ENCODE peak calls at places on chromosome X, in eight cellular contexts. One of them, this sample, is unnamed.

GRCh38 chrX:40088803-40089540 is 8.8 kb downstream of the BCOR start:
- DNase-seq in left lung: no peak
- DNase-seq in right lobe of liver: peak; percentile 4
- DNase-seq in heart left ventricle: no peak
- DNase-seq in hepatocyte: no peak
- DNase-seq in GM23248: no peak
- DNase-seq in aorta: no peak
- DNase-seq in body of pancreas: no peak
- DNase-seq in this sample: no peak

GRCh38 chrX:25005034-25005381 is 10.8 kb downstream of the ARX start:
- DNase-seq in left lung: no peak
- DNase-seq in right lobe of liver: no peak
- DNase-seq in heart left ventricle: no peak
- DNase-seq in hepatocyte: no peak
- DNase-seq in GM23248: no peak
- DNase-seq in aorta: no peak
- DNase-seq in body of pancreas: no peak
- DNase-seq in this sample: no peak

GRCh38 chrX:118807151-118808017 is 16.2 kb upstream of the ZCCHC12 start:
- DNase-seq in left lung: no peak
- DNase-seq in right lobe of liver: no peak
- DNase-seq in heart left ventricle: no peak
- DNase-seq in hepatocyte: peak; percentile 48
- DNase-seq in GM23248: peak; percentile 65
- DNase-seq in aorta: peak; percentile 53
- DNase-seq in body of pancreas: peak; percentile 43
- DNase-seq in this sample: peak; percentile 14

GRCh38 chrX:118502121-118502794 is 6.6 kb downstream of the DOCK11 start:
- DNase-seq in left lung: no peak
- DNase-seq in right lobe of liver: no peak
- DNase-seq in heart left ventricle: no peak
- DNase-seq in hepatocyte: no peak
- DNase-seq in GM23248: no peak
- DNase-seq in aorta: no peak
- DNase-seq in body of pancreas: no peak
- DNase-seq in this sample: no peak

GRCh38 chrX:22760513-22761057 is 239.2 kb upstream of the DDX53 start:
- DNase-seq in left lung: no peak
- DNase-seq in right lobe of liver: no peak
- DNase-seq in heart left ventricle: no peak
- DNase-seq in hepatocyte: no peak
- DNase-seq in GM23248: no peak
- DNase-seq in aorta: no peak
- DNase-seq in body of pancreas: no peak
- DNase-seq in this sample: no peak

GRCh38 chrX:40097492-40098263 is at the start of gene BCOR:
- DNase-seq in left lung: peak; percentile 79
- DNase-seq in right lobe of liver: peak; percentile 85
- DNase-seq in heart left ventricle: peak; percentile 86
- DNase-seq in hepatocyte: peak; percentile 89
- DNase-seq in GM23248: peak; percentile 77
- DNase-seq in aorta: peak; percentile 86
- DNase-seq in body of pancreas: peak; percentile 79
- DNase-seq in this sample: peak; percentile 73

GRCh38 chrX:13055486-13055885 is 11.1 kb upstream of the FAM9C start:
- DNase-seq in left lung: no peak
- DNase-seq in right lobe of liver: no peak
- DNase-seq in heart left ventricle: no peak
- DNase-seq in hepatocyte: no peak
- DNase-seq in GM23248: no peak
- DNase-seq in aorta: no peak
- DNase-seq in body of pancreas: no peak
- DNase-seq in this sample: no peak

GRCh38 chrX:4547218-4547836 is 833.9 kb upstream of the PRKX start:
- DNase-seq in left lung: no peak
- DNase-seq in right lobe of liver: no peak
- DNase-seq in heart left ventricle: no peak
- DNase-seq in hepatocyte: peak; percentile 74
- DNase-seq in GM23248: peak; percentile 21
- DNase-seq in aorta: peak; percentile 53
- DNase-seq in body of pancreas: peak; percentile 42
- DNase-seq in this sample: no peak

GRCh38 chrX:47556045-47556623 is 4.9 kb upstream of the ARAF start:
- DNase-seq in left lung: peak; percentile 91
- DNase-seq in right lobe of liver: peak; percentile 88
- DNase-seq in heart left ventricle: peak; percentile 90
- DNase-seq in hepatocyte: peak; percentile 91
- DNase-seq in GM23248: peak; percentile 93
- DNase-seq in aorta: peak; percentile 93
- DNase-seq in body of pancreas: peak; percentile 89
- DNase-seq in this sample: peak; percentile 88

GRCh38 chrX:66110112-66110511 is 53.9 kb upstream of the HEPH start:
- DNase-seq in left lung: no peak
- DNase-seq in right lobe of liver: no peak
- DNase-seq in heart left ventricle: no peak
- DNase-seq in hepatocyte: peak; percentile 9
- DNase-seq in GM23248: peak; percentile 49
- DNase-seq in aorta: no peak
- DNase-seq in body of pancreas: no peak
- DNase-seq in this sample: no peak

GRCh38 chrX:1618689-1619088 is 3.8 kb downstream of the ASMT start:
- DNase-seq in left lung: no peak
- DNase-seq in right lobe of liver: no peak
- DNase-seq in heart left ventricle: no peak
- DNase-seq in hepatocyte: no peak
- DNase-seq in GM23248: no peak
- DNase-seq in aorta: no peak
- DNase-seq in body of pancreas: no peak
- DNase-seq in this sample: no peak

GRCh38 chrX:118727686-118728339 is 407 bp downstream of the IL13RA1 start:
- DNase-seq in left lung: peak; percentile 37
- DNase-seq in right lobe of liver: peak; percentile 80
- DNase-seq in heart left ventricle: peak; percentile 71
- DNase-seq in hepatocyte: peak; percentile 64
- DNase-seq in GM23248: peak; percentile 50
- DNase-seq in aorta: peak; percentile 73
- DNase-seq in body of pancreas: peak; percentile 52
- DNase-seq in this sample: peak; percentile 37

GRCh38 chrX:40849906-40850672 is 114.7 kb upstream of the MED14 start:
- DNase-seq in left lung: no peak
- DNase-seq in right lobe of liver: no peak
- DNase-seq in heart left ventricle: no peak
- DNase-seq in hepatocyte: no peak
- DNase-seq in GM23248: peak; percentile 29
- DNase-seq in aorta: no peak
- DNase-seq in body of pancreas: no peak
- DNase-seq in this sample: no peak

GRCh38 chrX:74132265-74132664 is 171.7 kb upstream of the ZCCHC13 start:
- DNase-seq in left lung: no peak
- DNase-seq in right lobe of liver: no peak
- DNase-seq in heart left ventricle: no peak
- DNase-seq in hepatocyte: no peak
- DNase-seq in GM23248: no peak
- DNase-seq in aorta: no peak
- DNase-seq in body of pancreas: no peak
- DNase-seq in this sample: no peak

DNA sequence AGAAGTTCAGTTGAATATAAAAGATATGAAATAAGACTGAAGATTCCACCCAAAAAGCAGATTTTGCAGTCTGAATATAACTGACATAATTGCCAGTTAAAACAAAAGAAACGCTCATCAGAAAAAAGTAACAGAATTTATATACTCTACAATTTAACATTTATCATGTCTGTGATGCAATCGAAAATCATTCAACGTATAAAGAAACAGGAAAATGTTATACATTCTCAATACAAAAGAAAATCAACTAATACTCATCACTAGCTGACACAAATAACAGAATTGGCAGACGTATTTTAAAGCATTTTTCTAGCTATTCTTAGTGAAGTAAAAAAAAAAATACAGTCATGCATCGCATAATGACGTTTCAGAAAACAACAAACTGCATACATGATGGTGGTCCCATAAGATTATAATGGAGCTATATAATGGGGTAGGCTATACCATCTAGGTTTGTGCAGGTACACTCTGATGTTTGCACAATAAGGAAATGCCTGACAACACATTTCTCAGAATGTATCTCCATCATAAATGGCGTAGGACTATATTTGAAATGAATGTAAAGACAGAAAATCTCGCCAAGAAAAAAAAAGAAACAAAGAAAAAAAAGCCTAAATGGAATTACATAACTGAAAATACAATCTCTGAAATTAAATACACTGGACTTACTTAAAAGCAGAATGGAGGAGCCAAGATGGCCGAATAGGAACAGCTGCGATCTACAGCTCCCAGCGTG is 34.3 kb downstream of the OR13H1 start:
- DNase-seq in left lung: no peak
- DNase-seq in right lobe of liver: no peak
- DNase-seq in heart left ventricle: no peak
- DNase-seq in hepatocyte: no peak
- DNase-seq in GM23248: no peak
- DNase-seq in aorta: no peak
- DNase-seq in body of pancreas: no peak
- DNase-seq in this sample: no peak
- H3K4me3 ChIP-seq in left lung: no peak overlapping the region
- H3K4me3 ChIP-seq in right lobe of liver: no peak overlapping the region
- H3K4me3 ChIP-seq in heart left ventricle: no peak overlapping the region
- H3K4me3 ChIP-seq in hepatocyte: peak overlapping the region; percentile 46
- H3K4me3 ChIP-seq in GM23248: no peak overlapping the region
- H3K4me3 ChIP-seq in aorta: no peak overlapping the region
- H3K4me3 ChIP-seq in body of pancreas: no peak overlapping the region
- H3K4me3 ChIP-seq in this sample: no peak overlapping the region

GRCh38 chrX:105375816-105376215 is 155.3 kb upstream of the TEX13A start:
- DNase-seq in left lung: no peak
- DNase-seq in right lobe of liver: no peak
- DNase-seq in heart left ventricle: no peak
- DNase-seq in hepatocyte: no peak
- DNase-seq in GM23248: no peak
- DNase-seq in aorta: no peak
- DNase-seq in body of pancreas: no peak
- DNase-seq in this sample: no peak
- H3K27ac ChIP-seq in left lung: no peak overlapping the region
- H3K27ac ChIP-seq in right lobe of liver: no peak overlapping the region
- H3K27ac ChIP-seq in heart left ventricle: no peak overlapping the region
- H3K27ac ChIP-seq in hepatocyte: no peak overlapping the region
- H3K27ac ChIP-seq in GM23248: no peak overlapping the region
- H3K27ac ChIP-seq in aorta: no peak overlapping the region
- H3K27ac ChIP-seq in body of pancreas: no peak overlapping the region
- H3K27ac ChIP-seq in this sample: no peak overlapping the region

GRCh38 chrX:145825896-145826295 is 8.3 kb downstream of the SLITRK2 start:
- DNase-seq in left lung: no peak
- DNase-seq in right lobe of liver: no peak
- DNase-seq in heart left ventricle: no peak
- DNase-seq in hepatocyte: peak; percentile 57
- DNase-seq in GM23248: peak; percentile 27
- DNase-seq in aorta: no peak
- DNase-seq in body of pancreas: peak; percentile 25
- DNase-seq in this sample: no peak
- H3K9me3 ChIP-seq in left lung: no peaks in the 10 kb centered on the region
- H3K9me3 ChIP-seq in right lobe of liver: no peaks in the 10 kb centered on the region
- H3K9me3 ChIP-seq in heart left ventricle: no peaks in the 10 kb centered on the region
- H3K9me3 ChIP-seq in hepatocyte: no peaks in the 10 kb centered on the region
- H3K9me3 ChIP-seq in GM23248: no peaks in the 10 kb centered on the region
- H3K9me3 ChIP-seq in aorta: no peaks in the 10 kb centered on the region
- H3K9me3 ChIP-seq in body of pancreas: no peaks in the 10 kb centered on the region
- H3K9me3 ChIP-seq in this sample: no peaks in the 10 kb centered on the region

DNA sequence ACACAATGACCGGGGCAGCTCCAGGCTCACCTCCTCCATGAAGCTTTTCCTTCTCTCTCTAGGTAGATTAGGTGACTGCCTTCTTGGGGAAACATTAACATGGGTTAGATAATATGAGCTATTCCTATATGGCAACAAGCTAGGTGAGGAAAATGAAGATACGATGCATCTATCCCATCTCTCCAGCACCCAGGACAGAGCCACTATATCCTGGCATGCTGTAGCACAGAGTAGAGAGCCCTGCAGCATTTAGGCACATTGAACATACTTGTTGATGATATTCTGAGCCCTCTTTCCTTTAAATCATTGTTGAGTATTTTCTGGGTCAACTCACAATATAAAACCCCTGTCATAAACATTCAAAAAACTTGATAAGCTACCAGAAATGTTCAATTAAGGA is 494.2 kb upstream of the MAGEB2 start:
- DNase-seq in left lung: no peak
- DNase-seq in right lobe of liver: no peak
- DNase-seq in heart left ventricle: no peak
- DNase-seq in hepatocyte: no peak
- DNase-seq in GM23248: no peak
- DNase-seq in aorta: no peak
- DNase-seq in body of pancreas: no peak
- DNase-seq in this sample: no peak
- H3K4me3 ChIP-seq in left lung: no peak overlapping the region
- H3K4me3 ChIP-seq in right lobe of liver: no peak overlapping the region
- H3K4me3 ChIP-seq in heart left ventricle: no peak overlapping the region
- H3K4me3 ChIP-seq in hepatocyte: no peak overlapping the region
- H3K4me3 ChIP-seq in GM23248: no peak overlapping the region
- H3K4me3 ChIP-seq in aorta: no peak overlapping the region
- H3K4me3 ChIP-seq in body of pancreas: no peak overlapping the region
- H3K4me3 ChIP-seq in this sample: no peak overlapping the region

GRCh38 chrX:20715176-20715575 is 448.5 kb upstream of the RPS6KA3 start:
- DNase-seq in left lung: no peak
- DNase-seq in right lobe of liver: no peak
- DNase-seq in heart left ventricle: no peak
- DNase-seq in hepatocyte: no peak
- DNase-seq in GM23248: no peak
- DNase-seq in aorta: no peak
- DNase-seq in body of pancreas: no peak
- DNase-seq in this sample: no peak
- H3K27ac ChIP-seq in left lung: no peak overlapping the region
- H3K27ac ChIP-seq in right lobe of liver: no peak overlapping the region
- H3K27ac ChIP-seq in heart left ventricle: no peak overlapping the region
- H3K27ac ChIP-seq in hepatocyte: no peak overlapping the region
- H3K27ac ChIP-seq in GM23248: no peak overlapping the region
- H3K27ac ChIP-seq in aorta: no peak overlapping the region
- H3K27ac ChIP-seq in body of pancreas: no peak overlapping the region
- H3K27ac ChIP-seq in this sample: no peak overlapping the region

DNA sequence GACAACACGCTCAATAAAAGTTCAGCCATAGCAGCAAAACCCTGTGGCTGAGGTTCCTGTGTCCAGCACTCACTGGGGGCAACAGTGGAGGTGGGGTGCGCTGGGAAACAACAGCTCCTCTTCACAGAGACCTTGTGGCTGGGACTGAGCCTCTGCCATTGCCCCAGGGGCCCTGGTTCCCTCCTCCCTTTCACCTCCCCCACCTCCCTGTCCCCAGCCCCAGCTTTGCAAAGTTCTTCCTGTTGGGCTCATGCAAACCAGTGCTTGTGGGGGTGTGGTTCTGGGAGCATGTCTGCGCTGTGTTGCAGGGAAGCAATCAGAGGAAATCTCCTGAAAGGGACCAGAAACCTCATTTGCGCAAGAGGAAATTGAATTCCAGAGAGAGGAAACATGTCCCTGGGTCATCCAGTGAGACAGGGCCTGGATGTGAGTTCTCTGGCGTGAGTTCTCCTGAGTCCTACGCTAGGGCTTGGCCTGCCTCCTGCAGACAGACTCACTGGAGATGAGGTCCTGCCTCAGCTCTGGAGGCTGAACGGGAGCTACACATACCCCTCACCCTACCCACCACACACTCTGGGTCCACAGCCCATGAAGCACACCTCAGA is 7.4 kb downstream of the FATE1 start:
- DNase-seq in left lung: no peak
- DNase-seq in right lobe of liver: peak; percentile 39
- DNase-seq in heart left ventricle: no peak
- DNase-seq in hepatocyte: no peak
- DNase-seq in GM23248: no peak
- DNase-seq in aorta: no peak
- DNase-seq in body of pancreas: no peak
- DNase-seq in this sample: no peak
- H3K9me3 ChIP-seq in left lung: no peaks in the 10 kb centered on the region
- H3K9me3 ChIP-seq in right lobe of liver: no peaks in the 10 kb centered on the region
- H3K9me3 ChIP-seq in heart left ventricle: no peaks in the 10 kb centered on the region
- H3K9me3 ChIP-seq in hepatocyte: no peaks in the 10 kb centered on the region
- H3K9me3 ChIP-seq in GM23248: no peaks in the 10 kb centered on the region
- H3K9me3 ChIP-seq in aorta: no peaks in the 10 kb centered on the region
- H3K9me3 ChIP-seq in body of pancreas: no peaks in the 10 kb centered on the region
- H3K9me3 ChIP-seq in this sample: no peaks in the 10 kb centered on the region